ENCODE peak calls at places on chromosomes 2 and 18, in four cellular contexts. E, T, C and U are unnamed samples. For H3K36me3, the result is how much of the 10 kb centered on the place peaks cover.

GRCh38 chr2:10668402-10669012 is 21.3 kb downstream of the NOL10 start:
- DNase-seq in T (peak), C (no peak), E (no peak), U (no peak)

GRCh38 chr2:208064220-208064951 is 39.1 kb upstream of the PLEKHM3 start:
- DNase-seq in T (no peak), E (no peak), C (no peak), U (no peak)

GRCh38 chr2:9627310-9627709 is 3.5 kb downstream of the YWHAQ start:
- DNase-seq in C (no peak), T (no peak), E (no peak), U (no peak)

GRCh38 chr18:26468931-26469340 is 79.4 kb downstream of the KCTD1 start:
- DNase-seq in T (peak), C (no peak), E (no peak), U (no peak)

GRCh38 chr2:106956416-106956815 is 70.4 kb upstream of the ST6GAL2 start:
- DNase-seq in E (no peak), C (no peak), T (peak), U (no peak)

GRCh38 chr2:235514627-235515363 is 21.0 kb downstream of the AGAP1 start:
- DNase-seq in E (no peak), C (no peak), T (no peak), U (no peak)

GRCh38 chr2:203734276-203734983 is 28.0 kb downstream of the CD28 start:
- DNase-seq in E (no peak), C (no peak), T (no peak), U (no peak)

GRCh38 chr2:27961997-27962396 is 71.5 kb downstream of the BABAM2 start:
- DNase-seq in T (no peak), C (no peak), E (no peak), U (no peak)

GRCh38 chr2:58427572-58428285 is 186.6 kb upstream of the FANCL start:
- DNase-seq in T (no peak), E (peak), C (no peak), U (no peak)

GRCh38 chr18:903703-904102 is 968 bp upstream of the ADCYAP1 start:
- DNase-seq in T (peak), C (no peak), E (peak), U (peak)

GRCh38 chr2:219073413-219074129 is 12.8 kb upstream of the IHH start:
- DNase-seq in E (peak), C (no peak), T (peak), U (no peak)

GRCh38 chr2:239590276-239590675 is 189.5 kb upstream of the HDAC4 start:
- DNase-seq in E (no peak), T (no peak), C (no peak), U (no peak)

GRCh38 chr2:217179854-217180253 is 320.0 kb upstream of the TNP1 start:
- DNase-seq in T (no peak), E (no peak), C (no peak), U (no peak)

GRCh38 chr2:19114754-19115231 is 243.6 kb downstream of the OSR1 start:
- DNase-seq in T (no peak), E (no peak), C (no peak), U (no peak)

DNA sequence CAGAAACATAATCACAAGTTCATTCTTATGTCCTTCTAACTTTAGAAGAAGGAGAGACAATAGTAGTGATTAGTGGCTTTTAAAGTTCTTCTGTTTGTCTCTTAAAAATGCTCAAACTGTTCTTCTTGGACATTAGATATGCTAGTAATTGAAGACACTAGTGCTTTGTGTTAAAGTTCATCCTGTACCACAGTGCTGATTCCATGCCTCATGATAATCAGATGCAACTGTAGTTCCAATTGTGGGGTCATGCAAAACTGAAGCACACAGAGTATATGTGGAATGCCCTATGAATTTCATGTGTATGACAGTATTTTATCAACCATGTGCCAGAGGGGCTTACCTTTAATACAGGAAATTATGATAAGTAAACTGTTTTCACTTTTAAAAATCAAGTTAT is 11.4 kb upstream of the KCNJ13 start:
- DNase-seq in E (no peak), C (no peak), T (no peak), U (no peak)
- H3K36me3 ChIP-seq in E (half or more), C (half or more), T (under half), U (under half)

DNA sequence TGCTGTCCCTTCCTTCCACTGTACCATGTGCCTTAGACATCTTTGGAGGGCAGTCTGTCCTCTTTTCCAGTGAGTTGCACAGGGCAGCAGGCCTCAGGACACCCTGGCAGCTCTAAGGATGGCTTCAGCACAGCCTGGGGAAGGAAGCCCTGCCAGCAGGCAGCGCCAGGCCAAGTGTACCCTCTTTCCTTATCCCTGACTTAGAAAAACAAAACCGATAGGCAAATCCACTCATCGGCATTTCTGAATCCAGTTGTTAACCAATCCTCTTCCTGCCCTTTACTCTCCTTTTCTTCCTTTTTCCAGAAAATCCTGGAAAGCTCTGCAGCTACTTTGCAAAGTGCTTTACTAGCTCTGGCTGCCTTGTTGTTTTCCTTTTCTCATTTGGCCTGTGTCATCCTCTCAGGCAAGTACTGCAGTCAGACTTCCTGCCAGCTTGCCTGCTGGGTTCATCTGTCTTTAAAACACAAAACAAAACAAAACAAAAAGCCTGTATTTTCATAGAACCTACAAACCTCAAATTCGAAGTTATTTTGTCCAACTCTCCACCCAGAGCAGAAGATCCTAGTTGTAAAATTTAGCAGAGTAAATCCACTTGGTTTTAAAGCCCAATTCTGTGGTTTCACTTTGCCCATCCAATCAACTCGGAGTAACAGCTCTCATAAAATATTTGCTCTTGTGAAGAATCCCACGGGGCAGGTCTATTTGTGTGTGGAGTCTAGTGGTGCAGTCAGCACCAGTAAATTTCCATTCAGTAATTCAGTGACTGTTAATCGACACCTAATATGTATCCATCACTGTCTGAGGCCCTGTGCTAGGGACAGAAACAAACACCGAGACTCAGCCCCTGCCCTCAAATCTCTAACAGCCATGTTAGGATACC is 45.2 kb downstream of the PCBP1 start:
- DNase-seq in T (no peak), C (peak), E (peak), U (peak)
- TF ChIP-seq CTCF in T (no peak), C (no peak), E (no peak), U (no peak)

GRCh38 chr2:161165266-161165665 is 5.0 kb downstream of the TANK start:
- DNase-seq in T (no peak), E (no peak), C (no peak), U (no peak)
- H3K36me3 ChIP-seq in T (under half), E (under half), C (under half), U (under half)

GRCh38 chr2:234291765-234292204 is 205.1 kb downstream of the ARL4C start:
- DNase-seq in T (no peak), E (no peak), C (no peak), U (no peak)

GRCh38 chr2:234290671-234291070 is 206.2 kb downstream of the ARL4C start:
- DNase-seq in T (no peak), E (peak), C (peak), U (no peak)

GRCh38 chr2:234292205-234292954 is 204.5 kb downstream of the ARL4C start:
- DNase-seq in E (no peak), T (no peak), C (no peak), U (no peak)

GRCh38 chr2:234292955-234293228 is 204.0 kb downstream of the ARL4C start:
- DNase-seq in C (no peak), E (no peak), T (no peak), U (no peak)

DNA sequence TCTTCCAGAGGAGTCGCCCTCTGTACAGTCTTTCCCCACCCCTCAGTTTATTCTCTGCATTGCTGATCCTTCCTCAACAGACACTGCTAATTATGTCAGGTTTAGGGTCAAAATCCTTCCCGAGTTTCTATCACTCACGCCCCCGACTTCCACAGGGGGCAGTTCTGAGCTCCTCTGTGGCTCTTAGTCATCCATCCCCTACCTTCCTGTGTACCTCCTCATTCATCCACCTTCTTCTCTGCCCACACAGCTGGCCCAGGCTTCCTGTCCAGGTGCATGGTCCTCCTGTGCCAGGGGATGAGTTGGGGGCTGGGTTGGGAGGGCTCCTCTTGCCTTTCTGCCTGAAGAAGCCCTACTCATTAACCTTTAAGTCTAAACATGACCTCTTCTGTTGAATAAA is 202.9 kb downstream of the ARL4C start:
- DNase-seq in C (no peak), T (no peak), E (no peak), U (no peak)
- TF ChIP-seq CTCF in C (no peak), T (peak), E (no peak), U (no peak)

GRCh38 chr2:112074506-112074905 is 19.4 kb downstream of the TMEM87B start:
- DNase-seq in T (no peak), C (no peak), E (no peak), U (no peak)

GRCh38 chr2:112077814-112078213 is 22.7 kb downstream of the TMEM87B start:
- DNase-seq in C (no peak), E (no peak), T (peak), U (no peak)

GRCh38 chr2:112075490-112076260 is 20.6 kb downstream of the TMEM87B start:
- DNase-seq in C (no peak), E (no peak), T (no peak), U (no peak)

DNA sequence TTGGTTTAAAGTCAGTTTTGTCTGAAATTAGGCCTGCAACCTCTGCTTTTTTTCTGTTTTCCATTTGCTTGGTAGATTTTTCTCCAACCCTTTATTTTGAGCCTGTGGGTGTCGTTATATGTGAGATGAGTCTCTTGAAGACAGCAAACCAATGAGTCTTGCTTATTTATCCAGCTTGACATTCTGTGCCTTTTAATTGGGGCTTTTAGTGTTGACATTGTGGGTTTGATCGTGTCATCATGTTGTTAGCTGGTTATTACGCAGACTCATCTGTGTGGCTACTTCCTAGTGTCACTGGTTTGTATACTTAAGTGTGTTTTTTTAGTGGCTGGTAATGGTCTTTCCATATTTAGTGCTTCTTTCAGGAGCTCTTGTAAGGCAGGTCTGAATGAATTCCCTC is 18.8 kb downstream of the TMEM87B start:
- DNase-seq in C (no peak), E (no peak), T (no peak), U (no peak)
- H3K36me3 ChIP-seq in C (half or more), E (half or more), T (under half), U (under half)